ENCODE peak calls at places on chromosomes 1 and 21, in ten cellular contexts. R is heart right ventricle, V is AG10803, I is fibroblast of mammary gland, T is fibroblast of villous mesenchyme, P is WTC11, Q is H9, M is cardiac muscle cell, J is tibial nerve, C is glutamatergic neuron. A is an unnamed sample.

GRCh38 chr1:63935148-63935547 is 161.3 kb downstream of the ROR1 start:
- DNase-seq in R (no peak), V (no peak), I (peak), T (peak), P (no peak), Q (no peak), M (no peak), J (no peak), C (no peak), A (no peak)

GRCh38 chr1:229717774-229718173 is 91.7 kb downstream of the URB2 start:
- DNase-seq in R (no peak), V (peak), I (peak), T (peak), P (no peak), Q (no peak), M (no peak), J (no peak), C (no peak), A (no peak)

GRCh38 chr1:204972461-204972860 is 70.6 kb upstream of the CNTN2 start:
- DNase-seq in R (no peak), V (peak), I (peak), T (no peak), P (no peak), Q (no peak), M (no peak), J (no peak), C (no peak), A (no peak)

GRCh38 chr1:8133657-8134430 is 107.7 kb upstream of the ERRFI1 start:
- DNase-seq in R (peak), V (peak), I (peak), T (peak), P (no peak), Q (no peak), M (peak), J (peak), C (no peak), A (peak)

GRCh38 chr1:159439422-159439821 is at the start of gene OR10J1:
- DNase-seq in R (no peak), V (no peak), I (no peak), T (no peak), P (no peak), Q (no peak), M (no peak), J (no peak), C (no peak), A (no peak)

GRCh38 chr1:19222979-19223824 is 13.1 kb upstream of the UBR4 start:
- DNase-seq in R (no peak), V (no peak), I (peak), T (no peak), P (no peak), Q (no peak), M (no peak), J (no peak), C (no peak), A (peak)

GRCh38 chr1:3265800-3266485 is 188.5 kb upstream of the ARHGEF16 start:
- DNase-seq in R (no peak), V (no peak), I (no peak), T (no peak), P (no peak), Q (no peak), M (no peak), J (no peak), C (no peak), A (no peak)

GRCh38 chr1:229430761-229431269 is 3.1 kb downstream of the ACTA1 start:
- DNase-seq in R (peak), V (peak), I (peak), T (peak), P (peak), Q (peak), M (peak), J (peak), C (peak), A (no peak)

GRCh38 chr1:207918016-207918415 is 7.1 kb upstream of the CD34 start:
- DNase-seq in R (no peak), V (no peak), I (no peak), T (no peak), P (no peak), Q (no peak), M (no peak), J (no peak), C (no peak), A (no peak)

GRCh38 chr1:16625497-16626408 is 12.4 kb upstream of the NBPF1 start:
- DNase-seq in R (no peak), V (no peak), I (no peak), T (no peak), P (no peak), Q (peak), M (no peak), J (no peak), C (no peak), A (no peak)

GRCh38 chr1:201334325-201335173 is 42.9 kb downstream of the TNNT2 start:
- DNase-seq in R (no peak), V (peak), I (no peak), T (no peak), P (no peak), Q (no peak), M (no peak), J (no peak), C (peak), A (no peak)

GRCh38 chr1:160993544-160993943 is 27.4 kb downstream of the F11R start:
- DNase-seq in R (no peak), V (peak), I (peak), T (peak), P (no peak), Q (no peak), M (no peak), J (no peak), C (no peak), A (peak)

GRCh38 chr1:193799948-193800690 is 613.7 kb upstream of the B3GALT2 start:
- DNase-seq in R (no peak), V (no peak), I (no peak), T (no peak), P (no peak), Q (no peak), M (no peak), J (no peak), C (no peak), A (peak)

GRCh38 chr1:239976130-239976968 is 115.3 kb upstream of the FMN2 start:
- DNase-seq in R (peak), V (peak), I (peak), T (peak), P (peak), Q (peak), M (peak), J (peak), C (peak), A (peak)

GRCh38 chr21:36323032-36323431 is 3.0 kb downstream of the MORC3 start:
- DNase-seq in R (peak), V (no peak), I (peak), T (peak), P (no peak), Q (no peak), M (no peak), J (no peak), C (no peak), A (no peak)

GRCh38 chr1:203673550-203674411 is 47.1 kb downstream of the ATP2B4 start:
- DNase-seq in R (peak), V (peak), I (peak), T (peak), P (no peak), Q (peak), M (no peak), J (peak), C (no peak), A (peak)

GRCh38 chr1:52569333-52570265 is 16.7 kb upstream of the TUT4 start:
- DNase-seq in R (no peak), V (no peak), I (no peak), T (no peak), P (no peak), Q (no peak), M (no peak), J (no peak), C (no peak), A (no peak)

GRCh38 chr1:6614953-6615785 is 1.6 kb downstream of the PHF13 start:
- DNase-seq in R (no peak), V (no peak), I (no peak), T (no peak), P (no peak), Q (no peak), M (no peak), J (no peak), C (peak), A (no peak)

GRCh38 chr1:19439464-19440171 is 45.7 kb downstream of the CAPZB start:
- DNase-seq in R (no peak), V (no peak), I (peak), T (peak), P (peak), Q (no peak), M (peak), J (no peak), C (no peak), A (no peak)

GRCh38 chr1:47023268-47024137 is at the start of gene CYP4X1:
- DNase-seq in R (peak), V (no peak), I (no peak), T (no peak), P (peak), Q (peak), M (peak), J (peak), C (peak), A (no peak)

GRCh38 chr1:164638506-164639202 is 79.7 kb downstream of the PBX1 start:
- DNase-seq in R (peak), V (no peak), I (no peak), T (no peak), P (no peak), Q (no peak), M (no peak), J (no peak), C (no peak), A (no peak)

GRCh38 chr1:41427943-41428735 is 56.3 kb downstream of the EDN2 start:
- DNase-seq in R (no peak), V (no peak), I (no peak), T (no peak), P (no peak), Q (no peak), M (no peak), J (no peak), C (no peak), A (no peak)

GRCh38 chr1:164617607-164618564 is 58.9 kb downstream of the PBX1 start:
- DNase-seq in R (no peak), V (no peak), I (peak), T (no peak), P (peak), Q (peak), M (peak), J (peak), C (no peak), A (peak)

GRCh38 chr1:113758631-113759340 is 500 bp downstream of the PHTF1 start:
- DNase-seq in R (peak), V (peak), I (peak), T (peak), P (peak), Q (peak), M (peak), J (peak), C (peak), A (peak)

GRCh38 chr1:151612506-151613274 is 840 bp downstream of the SNX27 start:
- DNase-seq in R (peak), V (peak), I (peak), T (peak), P (peak), Q (peak), M (peak), J (peak), C (peak), A (no peak)

GRCh38 chr1:21294266-21295058 is 4.2 kb upstream of the ECE1 start:
- DNase-seq in R (no peak), V (no peak), I (no peak), T (no peak), P (no peak), Q (no peak), M (peak), J (no peak), C (no peak), A (no peak)

GRCh38 chr1:164786980-164787833 is 228.2 kb downstream of the PBX1 start:
- DNase-seq in R (peak), V (peak), I (peak), T (peak), P (peak), Q (peak), M (peak), J (peak), C (peak), A (peak)

GRCh38 chr1:68120136-68120791 is 69.8 kb upstream of the DIRAS3 start:
- DNase-seq in R (peak), V (peak), I (peak), T (peak), P (peak), Q (peak), M (peak), J (peak), C (peak), A (peak)

GRCh38 chr1:25206201-25206600 is 26.1 kb downstream of the SYF2 start:
- DNase-seq in R (no peak), V (peak), I (no peak), T (no peak), P (no peak), Q (no peak), M (no peak), J (no peak), C (no peak), A (no peak)

GRCh38 chr1:213947200-213947775 is 40.5 kb upstream of the PROX1 start:
- DNase-seq in R (no peak), V (no peak), I (no peak), T (no peak), P (no peak), Q (peak), M (no peak), J (no peak), C (no peak), A (no peak)

GRCh38 chr1:41580021-41580420 is 95.5 kb upstream of the EDN2 start:
- DNase-seq in R (no peak), V (no peak), I (no peak), T (no peak), P (no peak), Q (no peak), M (no peak), J (no peak), C (no peak), A (no peak)

GRCh38 chr1:53807916-53808315 is 30.2 kb downstream of the NDC1 start:
- DNase-seq in R (no peak), V (peak), I (peak), T (peak), P (no peak), Q (no peak), M (no peak), J (no peak), C (no peak), A (peak)

GRCh38 chr1:66088787-66089186 is 296.1 kb downstream of the PDE4B start:
- DNase-seq in R (no peak), V (no peak), I (no peak), T (no peak), P (no peak), Q (no peak), M (no peak), J (no peak), C (no peak), A (no peak)

GRCh38 chr1:35666916-35667315 is 25.6 kb upstream of the PSMB2 start:
- DNase-seq in R (no peak), V (no peak), I (no peak), T (no peak), P (no peak), Q (no peak), M (no peak), J (no peak), C (no peak), A (no peak)

GRCh38 chr1:2283991-2284895 is 56.1 kb downstream of the SKI start:
- DNase-seq in R (no peak), V (no peak), I (no peak), T (peak), P (no peak), Q (no peak), M (no peak), J (no peak), C (no peak), A (no peak)

GRCh38 chr1:184932319-184932718 is 42.0 kb downstream of the NIBAN1 start:
- DNase-seq in R (no peak), V (no peak), I (no peak), T (no peak), P (no peak), Q (no peak), M (no peak), J (no peak), C (no peak), A (no peak)

GRCh38 chr1:63317814-63318156 is 4.6 kb upstream of the FOXD3 start:
- DNase-seq in R (no peak), V (no peak), I (no peak), T (no peak), P (no peak), Q (no peak), M (no peak), J (no peak), C (no peak), A (no peak)

GRCh38 chr1:210841926-210842625 is 291.9 kb downstream of the KCNH1 start:
- DNase-seq in R (peak), V (no peak), I (no peak), T (no peak), P (no peak), Q (no peak), M (no peak), J (no peak), C (no peak), A (no peak)

GRCh38 chr1:178946855-178947687 is 76.2 kb upstream of the ANGPTL1 start:
- DNase-seq in R (no peak), V (no peak), I (no peak), T (no peak), P (no peak), Q (no peak), M (no peak), J (no peak), C (no peak), A (no peak)

GRCh38 chr1:155167166-155168104 is 5.7 kb downstream of the KRTCAP2 start:
- DNase-seq in R (peak), V (peak), I (peak), T (peak), P (peak), Q (peak), M (peak), J (peak), C (peak), A (peak)
- TF ChIP-seq CTCF in R (peak), V (peak), I (peak), T (peak), P (peak), Q (peak), M (peak), J (peak), C (peak), A (peak)

GRCh38 chr1:91885716-91886506 is at the start of gene TGFBR3:
- DNase-seq in R (peak), V (peak), I (peak), T (peak), P (peak), Q (peak), M (peak), J (peak), C (peak), A (peak)
- TF ChIP-seq CTCF in R (peak), V (peak), I (peak), T (peak), P (no peak), Q (peak), M (peak), J (peak), C (peak), A (peak)

GRCh38 chr1:224673161-224673560 is 57.0 kb downstream of the CNIH3 start:
- DNase-seq in R (no peak), V (no peak), I (no peak), T (no peak), P (no peak), Q (no peak), M (peak), J (no peak), C (no peak), A (no peak)
- TF ChIP-seq CTCF in R (no peak), V (no peak), I (no peak), T (no peak), P (no peak), Q (no peak), M (no peak), J (no peak), C (no peak), A (no peak)

GRCh38 chr1:111656093-111657017 is 36.8 kb downstream of the RAP1A start:
- DNase-seq in R (peak), V (peak), I (peak), T (peak), P (no peak), Q (no peak), M (peak), J (peak), C (no peak), A (peak)
- TF ChIP-seq CTCF in R (peak), V (peak), I (peak), T (peak), P (no peak), Q (peak), M (peak), J (peak), C (peak), A (peak)

DNA sequence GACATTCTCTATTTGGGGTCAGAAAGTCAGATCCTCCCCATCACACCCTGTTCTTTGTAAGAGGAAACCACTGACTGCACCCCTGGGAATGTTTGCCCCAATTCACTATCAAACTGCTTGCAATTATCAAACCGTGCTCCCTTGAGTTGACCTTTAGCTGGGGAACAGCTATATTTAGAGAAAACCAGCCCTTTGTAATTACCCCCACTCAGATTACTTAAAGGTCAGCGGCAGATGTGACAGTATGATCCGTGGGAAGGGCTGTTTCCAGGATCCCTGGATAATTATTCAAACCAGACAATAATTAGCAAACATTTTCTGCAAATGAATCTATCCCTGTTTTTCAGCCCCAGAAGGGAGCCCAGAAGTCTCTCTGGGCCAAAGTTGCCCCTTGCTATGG is 242.7 kb downstream of the RRAGC start:
- DNase-seq in R (no peak), V (no peak), I (no peak), T (no peak), P (no peak), Q (no peak), M (no peak), J (no peak), C (no peak), A (no peak)
- TF ChIP-seq CTCF in R (no peak), V (no peak), I (no peak), T (no peak), P (no peak), Q (no peak), M (no peak), J (no peak), C (no peak), A (no peak)

DNA sequence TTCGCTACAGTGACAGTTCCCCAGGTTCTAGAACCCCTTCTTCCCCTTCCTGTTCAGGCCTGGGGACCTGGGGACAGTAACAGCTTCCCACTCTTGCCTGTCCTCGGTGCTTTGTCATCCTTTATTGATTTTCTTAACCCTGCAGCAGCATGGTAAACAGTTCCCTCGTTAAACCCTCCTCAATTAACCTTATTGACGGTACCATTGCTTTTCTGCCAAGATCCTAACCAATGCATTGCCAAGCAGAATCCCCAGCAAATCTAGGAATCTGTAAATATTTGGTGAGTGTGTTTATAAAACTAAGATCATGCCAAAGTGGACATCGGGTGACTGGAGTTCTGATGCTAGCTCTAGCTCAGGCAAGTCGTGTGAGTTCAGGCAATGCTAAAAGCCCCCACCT is 99.6 kb upstream of the KAZN start:
- DNase-seq in R (no peak), V (no peak), I (no peak), T (no peak), P (no peak), Q (no peak), M (no peak), J (no peak), C (no peak), A (no peak)
- TF ChIP-seq CTCF in R (no peak), V (no peak), I (no peak), T (no peak), P (no peak), Q (no peak), M (no peak), J (no peak), C (no peak), A (no peak)

GRCh38 chr1:237677979-237678378 is 212.7 kb downstream of the ZP4 start:
- DNase-seq in R (no peak), V (peak), I (peak), T (peak), P (no peak), Q (no peak), M (no peak), J (no peak), C (no peak), A (peak)
- TF ChIP-seq CTCF in R (no peak), V (no peak), I (peak), T (peak), P (no peak), Q (peak), M (peak), J (no peak), C (no peak), A (peak)